ENCODE peak calls at places on chromosomes 13 and 19, in six cellular contexts. K is prostate gland, C is body of pancreas, N is brain microvascular endothelial cell, Q is uterus, G is cardiac muscle cell. E is an unnamed sample. For H3K27me3, the result is how much of the 10 kb centered on the place peaks cover.

GRCh38 chr19:3499738-3500428 is 591 bp downstream of the DOHH start:
- DNase-seq in N (no peak), C (no peak), Q (no peak), G (no peak), K (no peak), E (no peak)

GRCh38 chr19:4997297-4997696 is 28.4 kb downstream of the KDM4B start:
- DNase-seq in G (no peak), K (no peak), N (no peak), C (no peak), Q (no peak), E (no peak)

GRCh38 chr13:93233997-93234416 is 7.4 kb downstream of the GPC6 start:
- DNase-seq in C (no peak), K (no peak), Q (no peak), N (no peak), G (no peak), E (peak)

GRCh38 chr13:44158055-44158655 is 215.5 kb upstream of the SERP2 start:
- DNase-seq in C (no peak), Q (no peak), K (no peak), G (no peak), N (no peak), E (no peak)

GRCh38 chr13:110925023-110925608 is 10.2 kb upstream of the ANKRD10 start:
- DNase-seq in C (no peak), Q (no peak), G (peak), N (no peak), K (no peak), E (peak)

GRCh38 chr13:66468656-66469055 is 761.5 kb downstream of the PCDH9 start:
- DNase-seq in C (no peak), N (no peak), K (no peak), G (no peak), Q (no peak), E (no peak)

GRCh38 chr19:14059093-14059480 is 2.8 kb downstream of the PALM3 start:
- DNase-seq in C (no peak), Q (no peak), G (peak), K (no peak), N (no peak), E (peak)

GRCh38 chr19:13841339-13842293 is 35.3 kb upstream of the NANOS3 start:
- DNase-seq in Q (peak), N (no peak), G (peak), K (peak), C (peak), E (no peak)

GRCh38 chr13:37701972-37702371 is 103.4 kb upstream of the POSTN start:
- DNase-seq in Q (peak), K (no peak), N (peak), C (no peak), G (peak), E (no peak)

GRCh38 chr13:49220035-49220855 is at the start of gene MLNR:
- DNase-seq in C (no peak), K (no peak), Q (no peak), G (peak), N (no peak), E (peak)

GRCh38 chr19:28296506-28296905 is 916.4 kb downstream of the UQCRFS1 start:
- DNase-seq in N (no peak), G (peak), Q (no peak), C (no peak), K (no peak), E (no peak)

GRCh38 chr19:5953680-5954213 is 24.2 kb downstream of the RANBP3 start:
- DNase-seq in C (no peak), Q (no peak), G (no peak), N (peak), K (no peak), E (no peak)

GRCh38 chr13:96238241-96238640 is 148.3 kb downstream of the HS6ST3 start:
- DNase-seq in Q (no peak), G (no peak), C (no peak), K (no peak), N (no peak), E (no peak)

GRCh38 chr13:21371011-21371410 is 88.1 kb downstream of the ZDHHC20 start:
- DNase-seq in Q (no peak), C (no peak), K (no peak), N (no peak), G (peak), E (no peak)

GRCh38 chr19:54183431-54183830 is 5.9 kb downstream of the MBOAT7 start:
- DNase-seq in N (no peak), G (no peak), C (no peak), K (no peak), Q (no peak), E (no peak)

GRCh38 chr13:93765811-93766210 is 539.2 kb downstream of the GPC6 start:
- DNase-seq in N (no peak), K (no peak), G (no peak), C (no peak), Q (no peak), E (no peak)

GRCh38 chr19:54207908-54208783 is 7.5 kb downstream of the RPS9 start:
- DNase-seq in N (peak), G (peak), Q (no peak), C (peak), K (no peak), E (no peak)

GRCh38 chr13:87129602-87130300 is 541.4 kb upstream of the SLITRK5 start:
- DNase-seq in C (no peak), Q (no peak), K (no peak), G (peak), N (peak), E (no peak)

GRCh38 chr19:54262470-54262869 is 5.4 kb upstream of the LILRB5 start:
- DNase-seq in Q (no peak), G (no peak), N (no peak), C (no peak), K (no peak), E (no peak)

DNA sequence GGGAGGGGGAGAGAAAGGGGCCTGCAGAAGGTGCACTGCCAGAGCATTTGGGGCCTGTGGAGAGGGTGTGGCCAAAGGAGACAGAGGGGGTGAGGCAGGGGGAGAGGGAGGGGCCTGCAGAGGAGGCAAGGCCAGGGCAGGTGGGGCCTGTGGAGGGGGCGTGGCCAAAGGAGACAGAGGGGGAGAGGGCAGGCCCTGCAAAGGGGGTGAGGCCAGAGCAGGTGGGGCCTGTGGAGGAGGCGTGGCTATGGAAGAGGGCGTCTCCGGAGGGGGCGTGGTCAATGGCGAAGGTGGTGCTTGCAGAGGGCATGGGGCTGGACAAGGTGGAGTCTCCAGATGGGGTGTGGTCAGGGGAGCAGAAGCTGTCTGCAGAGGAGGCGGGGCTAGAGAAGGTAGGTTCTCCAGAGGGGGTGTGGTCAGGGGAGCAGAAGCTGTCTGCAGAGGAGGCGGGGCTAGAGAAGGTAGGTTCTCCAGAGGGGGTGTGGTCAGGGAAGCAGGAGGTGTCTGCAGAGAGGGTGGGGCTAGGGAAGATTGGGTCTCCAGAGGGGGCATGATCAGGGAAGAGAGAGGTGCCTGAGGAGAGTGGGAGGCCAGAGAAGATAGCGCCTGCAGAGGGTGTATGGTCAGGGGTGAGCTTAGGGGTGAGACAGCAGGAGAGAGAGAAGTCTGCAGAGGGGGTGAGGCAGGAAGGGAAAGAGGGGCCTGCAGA is 3.5 kb downstream of the PRR36 start:
- DNase-seq in G (peak), Q (peak), C (peak), N (no peak), K (no peak), E (peak)
- H3K27ac ChIP-seq in G (peak), Q (no peak), C (peak), N (no peak), K (no peak), E (no peak)

GRCh38 chr19:15231256-15231655 is 992 bp downstream of the EPHX3 start:
- DNase-seq in G (no peak), C (no peak), Q (no peak), K (no peak), N (no peak), E (no peak)
- H3K27me3 ChIP-seq in G (under half), C (under half), Q (under half), K (under half), N (under half), E (under half)

GRCh38 chr13:62193919-62194318 is 778.3 kb upstream of the PCDH20 start:
- DNase-seq in C (no peak), K (no peak), Q (no peak), G (no peak), N (no peak), E (no peak)

GRCh38 chr13:62194371-62194770 is 778.7 kb upstream of the PCDH20 start:
- DNase-seq in N (no peak), K (no peak), G (no peak), Q (no peak), C (no peak), E (no peak)
- H3K27ac ChIP-seq in N (no peak), K (no peak), G (no peak), Q (no peak), C (no peak), E (no peak)

DNA sequence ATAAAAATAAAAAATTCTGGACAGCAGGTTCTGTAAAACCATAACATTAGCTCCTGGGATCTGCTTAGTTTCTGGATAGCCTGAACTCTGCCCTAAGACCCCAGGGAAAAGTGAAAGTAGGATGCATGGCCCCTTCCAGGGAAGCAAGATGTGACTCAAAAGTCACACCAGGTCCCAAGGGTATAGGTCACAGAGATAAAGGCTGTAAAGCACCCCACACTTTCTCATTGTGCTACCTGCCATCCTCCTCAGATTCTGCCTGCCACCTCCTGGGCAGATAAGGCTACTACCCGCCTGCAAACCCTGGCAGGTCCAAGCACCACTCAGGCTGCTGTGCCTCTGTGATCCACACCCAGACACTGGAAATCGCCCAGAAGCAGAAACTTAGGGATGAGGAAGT is 20.6 kb downstream of the FFAR2 start:
- DNase-seq in G (peak), N (peak), K (peak), C (peak), Q (no peak), E (peak)
- H3K27me3 ChIP-seq in G (under half), N (under half), K (under half), C (under half), Q (under half), E (under half)

DNA sequence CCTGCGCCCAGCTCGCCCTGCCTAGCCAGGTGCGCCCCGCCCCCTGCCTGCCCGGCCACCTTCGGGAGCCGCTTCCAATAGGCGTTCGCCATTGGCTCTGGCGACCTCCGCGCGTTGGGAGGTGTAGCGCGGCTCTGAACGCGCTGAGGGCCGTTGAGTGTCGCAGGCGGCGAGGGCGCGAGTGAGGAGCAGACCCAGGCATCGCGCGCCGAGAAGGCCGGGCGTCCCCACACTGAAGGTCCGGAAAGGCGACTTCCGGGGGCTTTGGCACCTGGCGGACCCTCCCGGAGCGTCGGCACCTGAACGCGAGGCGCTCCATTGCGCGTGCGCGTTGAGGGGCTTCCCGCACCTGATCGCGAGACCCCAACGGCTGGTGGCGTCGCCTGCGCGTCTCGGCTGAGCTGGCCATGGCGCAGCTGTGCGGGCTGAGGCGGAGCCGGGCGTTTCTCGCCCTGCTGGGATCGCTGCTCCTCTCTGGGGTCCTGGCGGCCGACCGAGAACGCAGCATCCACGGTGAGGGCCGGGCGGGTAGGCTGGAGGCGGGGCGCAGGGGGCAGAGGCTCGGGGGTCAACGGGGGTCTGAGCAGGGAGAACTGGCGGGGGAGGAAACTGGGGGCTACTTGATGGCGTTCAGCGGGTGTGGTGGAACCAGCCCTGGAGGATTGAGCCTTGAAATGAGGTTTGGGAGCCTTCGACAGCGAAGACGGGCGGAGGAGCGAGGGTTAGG is at the start of gene SPINT2:
- DNase-seq in N (no peak), C (no peak), K (no peak), G (no peak), Q (no peak), E (no peak)
- H3K27ac ChIP-seq in N (no peak), C (peak), K (peak), G (peak), Q (peak), E (peak)